ENCODE peak calls at places on chromosome 22, in seven cellular contexts. Z, G, Q, H, M, U and V are unnamed samples. For H3K9me2, the result is how much of the 10 kb centered on the place peaks cover.

GRCh38 chr22:21828268-21828638 is 39.2 kb downstream of the MAPK1 start:
- DNase-seq in Z (no peak), G (no peak), Q (no peak), H (no peak), M (no peak), U (no peak), V (no peak)

GRCh38 chr22:31650391-31650790 is 11.6 kb downstream of the PISD start:
- DNase-seq in Z (peak), G (no peak), Q (peak), H (no peak), M (no peak), U (no peak), V (no peak)

GRCh38 chr22:40112595-40112994 is 65.1 kb upstream of the TNRC6B start:
- DNase-seq in Z (no peak), G (no peak), Q (no peak), H (no peak), M (no peak), U (no peak), V (no peak)

GRCh38 chr22:31846161-31847115 is 92.6 kb downstream of the DEPDC5 start:
- DNase-seq in Z (no peak), G (no peak), Q (peak), H (no peak), M (no peak), U (peak), V (peak)

GRCh38 chr22:47663615-47664605 is 901.5 kb downstream of the TBC1D22A start:
- DNase-seq in Z (no peak), G (no peak), Q (no peak), H (no peak), M (no peak), U (no peak), V (no peak)

GRCh38 chr22:27212617-27213177 is 555.3 kb downstream of the MIAT start:
- DNase-seq in Z (no peak), G (no peak), Q (no peak), H (peak), M (no peak), U (no peak), V (no peak)

GRCh38 chr22:27416553-27417427 is 384.8 kb downstream of the MN1 start:
- DNase-seq in Z (peak), G (no peak), Q (peak), H (peak), M (peak), U (peak), V (no peak)

GRCh38 chr22:28345304-28345703 is 334.3 kb downstream of the TTC28 start:
- DNase-seq in Z (no peak), G (no peak), Q (peak), H (no peak), M (no peak), U (no peak), V (no peak)

GRCh38 chr22:43399338-43399979 is 12.4 kb upstream of the MPPED1 start:
- DNase-seq in Z (no peak), G (no peak), Q (no peak), H (no peak), M (no peak), U (peak), V (no peak)

GRCh38 chr22:46229701-46230100 is 20.4 kb downstream of the CDPF1 start:
- DNase-seq in Z (no peak), G (no peak), Q (no peak), H (no peak), M (no peak), U (peak), V (no peak)

GRCh38 chr22:20542736-20543135 is 35.3 kb downstream of the MED15 start:
- DNase-seq in Z (no peak), G (no peak), Q (no peak), H (no peak), M (no peak), U (no peak), V (no peak)

GRCh38 chr22:46052801-46053562 is 76.0 kb upstream of the WNT7B start:
- DNase-seq in Z (peak), G (no peak), Q (no peak), H (no peak), M (peak), U (peak), V (peak)

GRCh38 chr22:28911777-28912669 is 28.7 kb downstream of the ZNRF3 start:
- DNase-seq in Z (no peak), G (no peak), Q (no peak), H (peak), M (peak), U (no peak), V (no peak)

GRCh38 chr22:36215976-36216375 is 14.4 kb upstream of the APOL4 start:
- DNase-seq in Z (no peak), G (no peak), Q (no peak), H (no peak), M (no peak), U (no peak), V (no peak)

GRCh38 chr22:29102300-29102699 is 29.5 kb downstream of the KREMEN1 start:
- DNase-seq in Z (no peak), G (no peak), Q (no peak), H (no peak), M (no peak), U (no peak), V (no peak)

GRCh38 chr22:21642584-21643448 is 714 bp downstream of the SDF2L1 start:
- DNase-seq in Z (peak), G (no peak), Q (peak), H (peak), M (peak), U (peak), V (peak)

GRCh38 chr22:48858856-48859255 is 968.8 kb downstream of the BRD1 start:
- DNase-seq in Z (no peak), G (no peak), Q (no peak), H (no peak), M (no peak), U (no peak), V (no peak)

GRCh38 chr22:31682751-31683150 is 20.7 kb upstream of the PISD start:
- DNase-seq in Z (no peak), G (no peak), Q (no peak), H (no peak), M (no peak), U (no peak), V (no peak)

GRCh38 chr22:44214764-44215163 is 34.0 kb downstream of the PARVG start:
- DNase-seq in Z (no peak), G (no peak), Q (no peak), H (no peak), M (no peak), U (no peak), V (no peak)

GRCh38 chr22:28151241-28151640 is 232.2 kb upstream of the PITPNB start:
- DNase-seq in Z (no peak), G (no peak), Q (no peak), H (peak), M (no peak), U (no peak), V (no peak)

GRCh38 chr22:36211237-36211881 is 9.8 kb upstream of the APOL4 start:
- DNase-seq in Z (no peak), G (no peak), Q (no peak), H (no peak), M (no peak), U (no peak), V (no peak)

GRCh38 chr22:36113121-36113520 is 47.4 kb downstream of the APOL3 start:
- DNase-seq in Z (no peak), G (no peak), Q (no peak), H (no peak), M (no peak), U (no peak), V (no peak)

GRCh38 chr22:42902875-42903510 is 45.9 kb upstream of the ARFGAP3 start:
- DNase-seq in Z (no peak), G (no peak), Q (peak), H (peak), M (no peak), U (no peak), V (no peak)

GRCh38 chr22:49300951-49301397 is 526.7 kb downstream of the BRD1 start:
- DNase-seq in Z (no peak), G (no peak), Q (no peak), H (no peak), M (no peak), U (no peak), V (no peak)

GRCh38 chr22:48784701-48785503 is 1042.8 kb downstream of the BRD1 start:
- DNase-seq in Z (no peak), G (no peak), Q (no peak), H (no peak), M (no peak), U (no peak), V (no peak)

GRCh38 chr22:46854125-46854870 is 91.8 kb downstream of the TBC1D22A start:
- DNase-seq in Z (no peak), G (no peak), Q (peak), H (no peak), M (no peak), U (no peak), V (no peak)

GRCh38 chr22:26547426-26547825 is 35.2 kb upstream of the TFIP11 start:
- DNase-seq in Z (no peak), G (no peak), Q (no peak), H (no peak), M (no peak), U (no peak), V (no peak)

GRCh38 chr22:36239150-36239400 is 252 bp downstream of the APOL2 start:
- DNase-seq in Z (no peak), G (no peak), Q (no peak), H (no peak), M (no peak), U (peak), V (no peak)

GRCh38 chr22:39627865-39628562 is 57.5 kb downstream of the CACNA1I start:
- DNase-seq in Z (no peak), G (no peak), Q (no peak), H (no peak), M (no peak), U (peak), V (no peak)

GRCh38 chr22:45516923-45517675 is 14.4 kb downstream of the FBLN1 start:
- DNase-seq in Z (peak), G (no peak), Q (peak), H (no peak), M (no peak), U (no peak), V (no peak)

GRCh38 chr22:19473578-19473977 is 5.4 kb downstream of the UFD1 start:
- DNase-seq in Z (no peak), G (no peak), Q (no peak), H (no peak), M (no peak), U (no peak), V (peak)
- TF ChIP-seq CTCF in Z (no peak), G (no peak), Q (no peak), H (peak), M (no peak), U (no peak), V (peak)

GRCh38 chr22:38489142-38489541 is 17.0 kb downstream of the DDX17 start:
- DNase-seq in Z (no peak), G (no peak), Q (no peak), H (no peak), M (no peak), U (no peak), V (no peak)

GRCh38 chr22:38491707-38492348 is 14.3 kb downstream of the DDX17 start:
- DNase-seq in Z (no peak), G (no peak), Q (no peak), H (no peak), M (no peak), U (no peak), V (no peak)

GRCh38 chr22:38490915-38491314 is 15.2 kb downstream of the DDX17 start:
- DNase-seq in Z (no peak), G (no peak), Q (no peak), H (peak), M (no peak), U (no peak), V (no peak)

GRCh38 chr22:38489561-38490133 is 16.5 kb downstream of the DDX17 start:
- DNase-seq in Z (no peak), G (no peak), Q (no peak), H (no peak), M (no peak), U (no peak), V (no peak)

DNA sequence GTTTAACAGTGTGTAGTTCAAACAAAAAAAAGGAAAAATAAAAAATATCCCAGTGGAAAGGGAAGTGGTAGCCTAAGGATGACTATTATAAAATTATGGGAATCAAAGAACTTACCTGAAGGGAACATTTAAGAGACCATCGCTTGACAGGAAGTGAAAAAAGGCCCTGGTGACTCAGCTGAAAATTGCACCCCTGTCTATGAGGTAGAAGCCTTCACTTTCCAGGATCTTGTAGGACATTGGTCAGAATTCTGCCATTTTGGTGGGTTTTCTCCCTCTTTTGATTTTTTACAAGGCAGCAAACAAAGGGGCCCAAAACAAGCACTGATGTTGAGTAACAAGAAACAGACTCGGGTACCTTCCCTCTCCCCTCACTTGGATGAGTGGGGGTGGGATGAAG is 15.6 kb downstream of the DDX17 start:
- DNase-seq in Z (no peak), G (no peak), Q (no peak), H (no peak), M (no peak), U (no peak), V (no peak)
- H3K9me2 ChIP-seq in Z (under half), G (under half), Q (under half), H (under half), M (under half), U (under half), V (under half)

DNA sequence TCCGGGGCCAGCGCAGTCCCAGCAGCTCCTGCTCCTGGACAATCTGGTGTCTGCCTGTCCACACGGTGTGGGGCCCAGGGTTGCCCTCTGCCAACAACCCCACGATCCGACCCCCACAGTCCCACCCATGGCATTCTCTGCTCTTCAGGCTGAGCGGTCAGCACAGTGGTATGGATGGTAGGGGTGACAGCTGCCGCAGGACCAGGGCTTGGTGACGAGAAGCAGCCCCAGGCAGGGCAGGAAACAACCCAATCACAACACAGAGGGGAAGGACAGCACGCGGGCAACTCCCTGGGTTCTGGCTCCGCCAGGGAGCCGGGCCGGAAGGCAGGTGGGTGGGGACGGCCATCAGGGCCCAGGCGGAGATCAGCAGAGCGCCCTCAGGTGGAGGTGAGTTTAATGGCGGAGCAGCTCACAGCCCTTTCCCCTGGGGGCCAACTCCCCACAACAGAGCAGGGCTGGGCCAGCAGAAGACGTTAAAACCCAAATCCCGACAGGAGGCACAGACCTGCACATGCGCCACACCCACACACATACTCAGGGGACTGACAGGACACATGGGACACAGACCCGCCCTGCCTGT is 5.3 kb upstream of the CHADL start:
- DNase-seq in Z (no peak), G (no peak), Q (peak), H (no peak), M (no peak), U (no peak), V (no peak)
- TF ChIP-seq CTCF in Z (peak), G (no peak), Q (peak), H (no peak), M (peak), U (no peak), V (peak)

DNA sequence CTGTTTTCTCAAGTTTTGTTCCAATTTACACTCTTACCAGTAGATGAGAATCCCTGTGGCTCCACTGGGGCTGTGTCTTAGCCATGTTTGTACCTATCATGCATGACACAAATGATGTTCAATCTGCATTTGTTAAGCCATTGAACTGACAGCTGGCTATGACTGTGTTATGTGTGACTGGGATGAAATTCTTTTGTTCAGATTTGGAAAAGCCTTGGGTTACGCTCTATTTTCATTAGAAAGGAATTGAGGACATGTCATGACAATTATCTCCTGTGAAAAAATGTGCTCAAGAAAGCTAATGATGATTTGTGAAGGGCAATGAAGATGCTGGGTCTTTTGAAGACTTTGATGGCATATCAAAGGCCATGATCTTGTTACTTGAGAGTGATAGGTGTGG is 201.8 kb upstream of the LARGE1 start:
- DNase-seq in Z (no peak), G (no peak), Q (no peak), H (no peak), M (no peak), U (no peak), V (no peak)
- H3K9me2 ChIP-seq in Z (under half), G (under half), Q (under half), H (under half), M (under half), U (under half), V (under half)

GRCh38 chr22:41746563-41747400 is 47.5 kb downstream of the MEI1 start:
- DNase-seq in Z (peak), G (peak), Q (peak), H (peak), M (peak), U (peak), V (peak)
- TF ChIP-seq CTCF in Z (peak), G (peak), Q (peak), H (peak), M (peak), U (peak), V (peak)

GRCh38 chr22:23835773-23836144 is 3.0 kb downstream of the DERL3 start:
- DNase-seq in Z (no peak), G (no peak), Q (no peak), H (no peak), M (no peak), U (peak), V (no peak)
- H3K9me2 ChIP-seq in Z (under half), G (under half), Q (under half), H (under half), M (under half), U (under half), V (under half)